ENCODE peak calls at places on chromosomes 1 and 21, in six cellular contexts. One of them, this sample, is unnamed.

GRCh38 chr1:26450906-26451305 is 18.8 kb downstream of the DHDDS start:
- DNase-seq in stimulated activated CD8-positive, alpha-beta memory T cell treated with anti-CD3 and anti-CD28 coated beads, Interleukin-7, amount 100 ng/mL, for 1 hour: no peak
- DNase-seq in HS-5: no peak
- DNase-seq in lung microvascular endothelial cell: no peak
- DNase-seq in PC-3: no peak
- DNase-seq in progenitor cell of endocrine pancreas: no peak
- DNase-seq in this sample: no peak

GRCh38 chr1:32791881-32792280 is 25.3 kb downstream of the YARS1 start:
- DNase-seq in lung microvascular endothelial cell: no peak
- DNase-seq in HS-5: peak; percentile 34
- DNase-seq in progenitor cell of endocrine pancreas: no peak
- DNase-seq in stimulated activated CD8-positive, alpha-beta memory T cell treated with anti-CD3 and anti-CD28 coated beads, Interleukin-7, amount 100 ng/mL, for 1 hour: no peak
- DNase-seq in PC-3: peak; percentile 84
- DNase-seq in this sample: no peak

GRCh38 chr1:15178571-15179484 is 25.3 kb downstream of the TMEM51 start:
- DNase-seq in PC-3: peak; percentile 94
- DNase-seq in progenitor cell of endocrine pancreas: no peak
- DNase-seq in stimulated activated CD8-positive, alpha-beta memory T cell treated with anti-CD3 and anti-CD28 coated beads, Interleukin-7, amount 100 ng/mL, for 1 hour: no peak
- DNase-seq in lung microvascular endothelial cell: peak; percentile 93
- DNase-seq in HS-5: peak; percentile 92
- DNase-seq in this sample: no peak

GRCh38 chr1:78079580-78079979 is 33.8 kb downstream of the GIPC2 start:
- DNase-seq in PC-3: peak; percentile 56
- DNase-seq in HS-5: no peak
- DNase-seq in stimulated activated CD8-positive, alpha-beta memory T cell treated with anti-CD3 and anti-CD28 coated beads, Interleukin-7, amount 100 ng/mL, for 1 hour: no peak
- DNase-seq in lung microvascular endothelial cell: no peak
- DNase-seq in progenitor cell of endocrine pancreas: no peak
- DNase-seq in this sample: no peak

GRCh38 chr1:32241011-32241763 is 5.8 kb upstream of the FAM167B start:
- DNase-seq in stimulated activated CD8-positive, alpha-beta memory T cell treated with anti-CD3 and anti-CD28 coated beads, Interleukin-7, amount 100 ng/mL, for 1 hour: no peak
- DNase-seq in PC-3: peak; percentile 57
- DNase-seq in progenitor cell of endocrine pancreas: peak; percentile 39
- DNase-seq in lung microvascular endothelial cell: peak; percentile 53
- DNase-seq in HS-5: no peak
- DNase-seq in this sample: peak; percentile 73

GRCh38 chr1:22916469-22916817 is 56.2 kb downstream of the LACTBL1 start:
- DNase-seq in stimulated activated CD8-positive, alpha-beta memory T cell treated with anti-CD3 and anti-CD28 coated beads, Interleukin-7, amount 100 ng/mL, for 1 hour: no peak
- DNase-seq in PC-3: no peak
- DNase-seq in progenitor cell of endocrine pancreas: no peak
- DNase-seq in lung microvascular endothelial cell: peak; percentile 47
- DNase-seq in HS-5: no peak
- DNase-seq in this sample: no peak

GRCh38 chr1:103129255-103129654 is 20.9 kb upstream of the COL11A1 start:
- DNase-seq in lung microvascular endothelial cell: no peak
- DNase-seq in stimulated activated CD8-positive, alpha-beta memory T cell treated with anti-CD3 and anti-CD28 coated beads, Interleukin-7, amount 100 ng/mL, for 1 hour: no peak
- DNase-seq in HS-5: peak; percentile 90
- DNase-seq in PC-3: no peak
- DNase-seq in progenitor cell of endocrine pancreas: no peak
- DNase-seq in this sample: no peak

GRCh38 chr1:24641646-24642151 is 1.4 kb upstream of the SRRM1 start:
- DNase-seq in PC-3: no peak
- DNase-seq in lung microvascular endothelial cell: peak; percentile 21
- DNase-seq in stimulated activated CD8-positive, alpha-beta memory T cell treated with anti-CD3 and anti-CD28 coated beads, Interleukin-7, amount 100 ng/mL, for 1 hour: no peak
- DNase-seq in progenitor cell of endocrine pancreas: no peak
- DNase-seq in HS-5: no peak
- DNase-seq in this sample: peak; percentile 45

GRCh38 chr21:36909423-36909822 is 57.0 kb downstream of the HLCS start:
- DNase-seq in PC-3: no peak
- DNase-seq in stimulated activated CD8-positive, alpha-beta memory T cell treated with anti-CD3 and anti-CD28 coated beads, Interleukin-7, amount 100 ng/mL, for 1 hour: no peak
- DNase-seq in progenitor cell of endocrine pancreas: no peak
- DNase-seq in HS-5: no peak
- DNase-seq in lung microvascular endothelial cell: no peak
- DNase-seq in this sample: no peak

GRCh38 chr1:27045973-27046558 is 33.4 kb upstream of the TENT5B start:
- DNase-seq in lung microvascular endothelial cell: peak; percentile 53
- DNase-seq in PC-3: peak; percentile 72
- DNase-seq in progenitor cell of endocrine pancreas: peak; percentile 68
- DNase-seq in stimulated activated CD8-positive, alpha-beta memory T cell treated with anti-CD3 and anti-CD28 coated beads, Interleukin-7, amount 100 ng/mL, for 1 hour: peak; percentile 49
- DNase-seq in HS-5: peak; percentile 33
- DNase-seq in this sample: peak; percentile 78

GRCh38 chr1:206004821-206005220 is 1.6 kb upstream of the RAB7B start:
- DNase-seq in stimulated activated CD8-positive, alpha-beta memory T cell treated with anti-CD3 and anti-CD28 coated beads, Interleukin-7, amount 100 ng/mL, for 1 hour: no peak
- DNase-seq in progenitor cell of endocrine pancreas: no peak
- DNase-seq in lung microvascular endothelial cell: no peak
- DNase-seq in HS-5: no peak
- DNase-seq in PC-3: no peak
- DNase-seq in this sample: no peak